ENCODE peak calls at places on chromosomes 2 and 18, in five cellular contexts. N is astrocyte, B is choroid plexus epithelial cell, T is H1, V is colonic mucosa. G is an unnamed sample.

GRCh38 chr2:218295029-218295428 is 2.7 kb upstream of the TMBIM1 start:
- DNase-seq in N (no peak), B (peak; percentile 19), T (no peak), V (no peak), G (peak; percentile 89)

GRCh38 chr2:207683879-207684627 is 27.4 kb upstream of the CCNYL1 start:
- DNase-seq in N (peak; percentile 89), B (peak; percentile 79), T (no peak), V (peak; percentile 36), G (peak; percentile 71)

GRCh38 chr2:113157897-113158753 is 15.6 kb upstream of the PSD4 start:
- DNase-seq in N (peak; percentile 67), B (peak; percentile 52), T (peak; percentile 36), V (peak; percentile 37), G (peak; percentile 95)

GRCh38 chr2:160498147-160498546 is 4.5 kb upstream of the RBMS1 start:
- DNase-seq in N (no peak), B (no peak), T (no peak), V (no peak), G (no peak)

GRCh38 chr2:96663829-96664228 is 21.3 kb downstream of the FER1L5 start:
- DNase-seq in N (no peak), B (no peak), T (no peak), V (no peak), G (no peak)

GRCh38 chr2:200174433-200175216 is 131.9 kb upstream of the SPATS2L start:
- DNase-seq in N (no peak), B (peak; percentile 50), T (no peak), V (no peak), G (no peak)

GRCh38 chr2:176758426-176758825 is 454.2 kb upstream of the HNRNPA3 start:
- DNase-seq in N (no peak), B (no peak), T (no peak), V (no peak), G (no peak)

GRCh38 chr2:160920791-160921303 is 239.4 kb upstream of the TANK start:
- DNase-seq in N (peak; percentile 91), B (peak; percentile 90), T (no peak), V (no peak), G (no peak)

GRCh38 chr2:1662606-1663180 is 81.6 kb downstream of the PXDN start:
- DNase-seq in N (no peak), B (no peak), T (no peak), V (no peak), G (no peak)

GRCh38 chr2:191565647-191566198 is 112.2 kb upstream of the NABP1 start:
- DNase-seq in N (no peak), B (peak; percentile 20), T (no peak), V (no peak), G (no peak)

GRCh38 chr2:235963853-235964577 is 204.2 kb downstream of the GBX2 start:
- DNase-seq in N (no peak), B (no peak), T (no peak), V (no peak), G (no peak)

GRCh38 chr2:143717532-143718168 is 588.4 kb downstream of the ARHGAP15 start:
- DNase-seq in N (peak; percentile 11), B (peak; percentile 34), T (no peak), V (no peak), G (no peak)

GRCh38 chr18:35387367-35387685 is 10.2 kb upstream of the ZNF396 start:
- DNase-seq in N (peak; percentile 74), B (peak; percentile 40), T (no peak), V (no peak), G (peak; percentile 56)

GRCh38 chr18:10057808-10058791 is 144.3 kb downstream of the VAPA start:
- DNase-seq in N (peak; percentile 70), B (peak; percentile 87), T (no peak), V (no peak), G (peak; percentile 74)

GRCh38 chr2:177882501-177882900 is 190.1 kb downstream of the PDE11A start:
- DNase-seq in N (no peak), B (no peak), T (no peak), V (no peak), G (no peak)

GRCh38 chr2:20600756-20601325 is 50.1 kb downstream of the HS1BP3 start:
- DNase-seq in N (no peak), B (peak; percentile 66), T (no peak), V (no peak), G (no peak)

GRCh38 chr2:223952280-223952968 is 4.8 kb upstream of the MRPL44 start:
- DNase-seq in N (no peak), B (no peak), T (no peak), V (no peak), G (no peak)

GRCh38 chr2:108423067-108423466 is 25.9 kb upstream of the GCC2 start:
- DNase-seq in N (no peak), B (no peak), T (no peak), V (no peak), G (no peak)

GRCh38 chr2:120964819-120965218 is 229.2 kb downstream of the GLI2 start:
- DNase-seq in N (peak; percentile 70), B (no peak), T (no peak), V (no peak), G (no peak)

GRCh38 chr2:218252509-218253247 is 8.1 kb upstream of the GPBAR1 start:
- DNase-seq in N (peak; percentile 36), B (no peak), T (no peak), V (no peak), G (no peak)

GRCh38 chr2:10297950-10298349 is 4.8 kb upstream of the HPCAL1 start:
- DNase-seq in N (peak; percentile 81), B (peak; percentile 84), T (no peak), V (no peak), G (peak; percentile 89)

GRCh38 chr2:37573406-37573805 is 98.0 kb downstream of the CDC42EP3 start:
- DNase-seq in N (peak; percentile 61), B (peak; percentile 69), T (no peak), V (no peak), G (peak; percentile 79)

GRCh38 chr2:263022-263738 is 652 bp downstream of the SH3YL1 start:
- DNase-seq in N (no peak), B (no peak), T (peak; percentile 54), V (peak; percentile 39), G (no peak)

GRCh38 chr2:67516358-67516757 is 119.2 kb downstream of the ETAA1 start:
- DNase-seq in N (no peak), B (no peak), T (no peak), V (peak; percentile 36), G (no peak)
- H3K4me3 ChIP-seq in N (no peak overlapping the region), B (no peak overlapping the region), T (no peak overlapping the region), V (no peak overlapping the region), G (no peak overlapping the region)

GRCh38 chr2:68751397-68752339 is 17.1 kb downstream of the ARHGAP25 start:
- DNase-seq in N (peak; percentile 68), B (peak; percentile 89), T (peak; percentile 95), V (peak; percentile 96), G (peak; percentile 79)
- H3K4me3 ChIP-seq in N (no peak overlapping the region), B (no peak overlapping the region), T (no peak overlapping the region), V (no peak overlapping the region), G (no peak overlapping the region)

GRCh38 chr18:66150650-66151049 is 399.8 kb downstream of the CDH7 start:
- DNase-seq in N (no peak), B (no peak), T (no peak), V (no peak), G (no peak)
- H3K4me3 ChIP-seq in N (no peak overlapping the region), B (no peak overlapping the region), T (no peak overlapping the region), V (no peak overlapping the region), G (no peak overlapping the region)

GRCh38 chr2:241863021-241863954 is 4.6 kb upstream of the PDCD1 start:
- DNase-seq in N (no peak), B (peak; percentile 56), T (no peak), V (no peak), G (no peak)

GRCh38 chr2:241864897-241865213 is 4.7 kb upstream of the RTP5 start:
- DNase-seq in N (no peak), B (no peak), T (no peak), V (no peak), G (no peak)

GRCh38 chr2:241865416-241865956 is 4.0 kb upstream of the RTP5 start:
- DNase-seq in N (no peak), B (no peak), T (no peak), V (no peak), G (no peak)

GRCh38 chr2:241865957-241866858 is 3.3 kb upstream of the RTP5 start:
- DNase-seq in N (no peak), B (peak; percentile 43), T (peak; percentile 75), V (no peak), G (no peak)

DNA sequence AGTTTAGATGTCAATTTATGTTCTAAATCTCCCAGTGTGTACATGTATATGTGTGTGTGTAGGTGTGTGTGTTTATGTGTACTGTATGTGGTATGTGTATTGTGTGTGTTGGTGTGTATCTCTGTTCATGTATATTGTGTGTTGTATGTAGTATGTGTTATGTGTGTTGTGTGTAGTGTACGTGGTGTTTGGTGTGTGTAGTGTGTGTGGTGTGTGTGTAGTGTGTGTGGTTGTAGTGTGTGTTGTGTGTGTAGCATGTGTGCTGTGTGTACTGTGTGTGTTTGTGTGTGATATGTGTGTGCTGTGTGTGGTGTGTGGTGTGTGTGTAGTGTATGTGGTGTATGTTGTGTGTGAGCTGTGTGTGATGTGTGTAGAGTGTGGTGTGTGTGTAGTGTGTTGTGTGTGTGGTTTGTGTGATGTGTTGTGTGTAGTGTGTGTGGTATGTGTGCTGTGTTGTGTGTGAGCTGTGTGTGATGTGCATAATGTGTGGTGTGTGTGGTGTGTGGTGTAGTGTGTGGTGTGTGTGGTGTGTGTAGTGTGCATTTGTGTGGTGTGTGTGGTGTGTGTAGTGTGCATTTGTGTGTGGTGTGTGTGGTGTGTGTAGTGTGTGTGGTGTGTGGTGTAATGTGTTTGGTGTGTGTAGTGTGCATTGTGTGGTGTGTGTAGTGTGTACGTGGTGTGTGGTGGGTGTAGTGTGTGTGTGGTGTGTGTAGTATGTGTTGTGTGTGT is 5.2 kb upstream of the RTP5 start:
- DNase-seq in N (no peak), B (no peak), T (no peak), V (no peak), G (no peak)
- H3K4me3 ChIP-seq in N (no peak overlapping the region), B (no peak overlapping the region), T (no peak overlapping the region), V (no peak overlapping the region), G (no peak overlapping the region)

DNA sequence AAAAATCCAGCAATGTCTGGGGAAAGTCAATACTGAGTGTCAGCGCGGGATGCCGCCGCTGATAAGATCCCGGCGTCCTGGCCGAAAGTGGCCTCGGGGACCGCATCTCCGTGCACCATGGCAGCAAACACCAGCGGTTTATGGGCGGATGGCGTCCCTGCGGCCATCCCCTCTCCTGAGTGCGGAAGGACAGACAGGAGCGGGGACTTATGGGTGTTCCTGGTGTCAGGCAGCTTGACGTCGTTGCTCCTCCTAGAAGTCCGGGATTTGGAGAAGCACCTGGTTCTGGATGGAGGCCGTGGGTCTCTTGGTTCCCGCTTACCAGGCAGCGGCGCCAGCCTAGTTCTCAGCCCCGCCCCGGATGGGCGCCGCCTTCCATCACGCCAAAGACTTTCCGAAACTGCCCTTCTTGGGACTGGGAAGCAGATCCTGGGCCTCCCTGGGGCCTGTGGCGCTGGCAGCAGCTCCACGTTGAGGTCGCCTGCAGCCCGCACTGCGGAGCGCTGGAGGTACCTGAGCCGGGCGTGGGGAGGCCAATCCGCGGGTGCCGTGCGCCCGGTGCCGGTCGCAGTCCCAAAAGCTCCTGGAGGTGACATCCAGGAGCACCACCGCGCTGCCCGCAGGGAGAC is 119.1 kb downstream of the CCDC74A start:
- DNase-seq in N (no peak), B (no peak), T (no peak), V (no peak), G (no peak)
- H3K4me3 ChIP-seq in N (peak overlapping the region; percentile 9), B (peak overlapping the region; percentile 26), T (no peak overlapping the region), V (no peak overlapping the region), G (peak overlapping the region; percentile 16)

DNA sequence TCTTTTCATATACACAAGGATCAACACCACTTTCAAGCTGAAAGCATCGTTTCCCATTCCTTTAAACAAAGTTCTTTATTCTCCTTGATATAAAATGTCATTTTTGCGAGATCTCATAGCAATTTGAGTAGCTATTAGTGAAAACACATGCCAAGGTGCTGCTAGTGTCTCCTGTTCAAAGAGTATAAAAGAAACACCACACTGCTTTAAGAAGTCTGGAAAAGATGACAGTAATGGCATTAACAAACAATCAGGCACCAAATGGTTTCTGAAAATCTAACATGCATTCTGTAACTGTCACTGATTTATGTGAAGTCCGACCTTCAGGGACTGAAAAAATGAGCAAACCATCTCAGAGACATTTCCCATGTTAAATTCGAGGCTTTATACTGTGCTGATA is 2.4 kb downstream of the CCBE1 start:
- DNase-seq in N (no peak), B (no peak), T (no peak), V (no peak), G (no peak)
- H3K4me3 ChIP-seq in N (no peak overlapping the region), B (no peak overlapping the region), T (no peak overlapping the region), V (no peak overlapping the region), G (no peak overlapping the region)